ENCODE peak calls at places on chromosome 13, in six cellular contexts. U is IMR-90, Y is HepG2, N is SK-N-SH, B is K562, X is H1. M is an unnamed sample.

GRCh38 chr13:106139407-106139806 is 396.1 kb downstream of the EFNB2 start:
- DNase-seq in B (no peak), N (no peak), Y (no peak), U (peak; percentile 38), X (no peak), M (no peak)

GRCh38 chr13:60020288-60020687 is 143.4 kb downstream of the DIAPH3 start:
- DNase-seq in U (no peak), B (no peak), X (no peak), N (no peak), Y (no peak), M (no peak)

GRCh38 chr13:22801402-22802003 is 379.3 kb upstream of the SGCG start:
- DNase-seq in Y (peak; percentile 23), N (no peak), B (no peak), U (peak; percentile 5), X (no peak), M (peak; percentile 18)

GRCh38 chr13:55999709-56000108 is 1141.0 kb upstream of the PRR20A start:
- DNase-seq in N (no peak), B (no peak), Y (no peak), X (no peak), U (no peak), M (no peak)

GRCh38 chr13:110886475-110887241 is 28.2 kb downstream of the ANKRD10 start:
- DNase-seq in B (no peak), X (peak; percentile 55), U (no peak), N (no peak), Y (no peak), M (no peak)

GRCh38 chr13:24085662-24086061 is 74.9 kb upstream of the SPATA13 start:
- DNase-seq in X (no peak), B (no peak), Y (peak; percentile 23), U (no peak), N (no peak), M (no peak)

GRCh38 chr13:102597029-102598015 is 536 bp downstream of the TPP2 start:
- DNase-seq in X (no peak), Y (no peak), U (peak; percentile 52), B (peak; percentile 36), N (peak; percentile 64), M (peak; percentile 1)

GRCh38 chr13:45167611-45168554 is 33.0 kb downstream of the KCTD4 start:
- DNase-seq in X (no peak), B (no peak), Y (no peak), U (no peak), N (no peak), M (peak; percentile 63)

GRCh38 chr13:101018720-101019119 is 344.1 kb upstream of the TMTC4 start:
- DNase-seq in N (no peak), U (peak; percentile 71), B (no peak), X (no peak), Y (no peak), M (no peak)

GRCh38 chr13:29523199-29523931 is 72.1 kb downstream of the SLC7A1 start:
- DNase-seq in Y (no peak), N (no peak), U (no peak), X (no peak), B (no peak), M (no peak)

GRCh38 chr13:20049558-20050473 is 91.3 kb downstream of the ZMYM2 start:
- DNase-seq in X (no peak), N (no peak), B (no peak), Y (peak; percentile 9), U (no peak), M (no peak)

GRCh38 chr13:36543671-36544070 is 111.4 kb downstream of the CCNA1 start:
- DNase-seq in B (no peak), Y (no peak), N (no peak), U (no peak), X (no peak), M (no peak)

GRCh38 chr13:94416454-94417080 is 62.9 kb downstream of the DCT start:
- DNase-seq in U (peak; percentile 24), B (no peak), N (peak; percentile 24), X (peak; percentile 56), Y (peak; percentile 67), M (peak; percentile 32)
- TF ChIP-seq CTCF in U (peak; percentile 40), B (peak; percentile 50), N (peak; percentile 56), X (peak; percentile 79), Y (peak; percentile 87), M (no peak)

GRCh38 chr13:39998166-39998565 is 342.7 kb downstream of the COG6 start:
- DNase-seq in N (no peak), Y (no peak), U (no peak), B (no peak), X (no peak), M (no peak)
- TF ChIP-seq RFX5 in N (no peak), Y (no peak), U (no peak), B (no peak), X (no peak), M (no peak)

GRCh38 chr13:83773961-83774360 is 108.3 kb downstream of the SLITRK1 start:
- DNase-seq in N (no peak), U (peak; percentile 17), Y (no peak), X (no peak), B (no peak), M (no peak)
- TF ChIP-seq USF2 in N (no peak), U (no peak), Y (no peak), X (no peak), B (no peak), M (no peak)

GRCh38 chr13:99766641-99767045 is 204.9 kb downstream of the ZIC5 start:
- DNase-seq in B (no peak), Y (peak; percentile 6), N (no peak), U (no peak), X (peak; percentile 63), M (no peak)
- TF ChIP-seq CTCF in B (no peak), Y (peak; percentile 65), N (no peak), U (no peak), X (peak; percentile 64), M (no peak)

DNA sequence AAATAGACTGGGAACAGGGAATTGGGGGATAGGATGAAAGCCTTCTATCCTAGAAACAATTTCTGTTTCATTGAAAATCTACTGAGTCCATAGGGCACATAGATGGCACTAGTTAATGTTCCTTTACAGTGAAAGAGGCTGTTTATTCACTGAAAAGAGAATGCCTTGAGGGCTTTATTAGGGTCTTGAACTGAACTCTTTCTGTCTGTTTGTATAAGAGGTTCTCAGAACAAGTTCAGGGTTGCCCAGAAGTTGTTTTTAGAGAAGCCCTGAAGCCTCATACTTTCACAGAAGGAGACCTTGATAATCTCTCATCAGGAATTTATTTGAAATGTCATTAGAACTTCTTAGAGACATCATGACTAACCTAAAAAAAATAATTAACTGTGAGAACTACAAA is 43.9 kb downstream of the ENOX1 start:
- DNase-seq in X (no peak), N (no peak), B (no peak), U (no peak), Y (no peak), M (no peak)
- TF ChIP-seq RFX5 in X (no peak), N (no peak), B (no peak), U (no peak), Y (no peak), M (no peak)

GRCh38 chr13:50080158-50080855 is 65.1 kb downstream of the KCNRG start:
- DNase-seq in X (no peak), N (peak; percentile 12), B (peak; percentile 22), Y (peak; percentile 23), U (peak; percentile 52), M (peak; percentile 37)
- TF ChIP-seq USF2 in X (no peak), N (no peak), B (no peak), Y (no peak), U (no peak), M (no peak)

DNA sequence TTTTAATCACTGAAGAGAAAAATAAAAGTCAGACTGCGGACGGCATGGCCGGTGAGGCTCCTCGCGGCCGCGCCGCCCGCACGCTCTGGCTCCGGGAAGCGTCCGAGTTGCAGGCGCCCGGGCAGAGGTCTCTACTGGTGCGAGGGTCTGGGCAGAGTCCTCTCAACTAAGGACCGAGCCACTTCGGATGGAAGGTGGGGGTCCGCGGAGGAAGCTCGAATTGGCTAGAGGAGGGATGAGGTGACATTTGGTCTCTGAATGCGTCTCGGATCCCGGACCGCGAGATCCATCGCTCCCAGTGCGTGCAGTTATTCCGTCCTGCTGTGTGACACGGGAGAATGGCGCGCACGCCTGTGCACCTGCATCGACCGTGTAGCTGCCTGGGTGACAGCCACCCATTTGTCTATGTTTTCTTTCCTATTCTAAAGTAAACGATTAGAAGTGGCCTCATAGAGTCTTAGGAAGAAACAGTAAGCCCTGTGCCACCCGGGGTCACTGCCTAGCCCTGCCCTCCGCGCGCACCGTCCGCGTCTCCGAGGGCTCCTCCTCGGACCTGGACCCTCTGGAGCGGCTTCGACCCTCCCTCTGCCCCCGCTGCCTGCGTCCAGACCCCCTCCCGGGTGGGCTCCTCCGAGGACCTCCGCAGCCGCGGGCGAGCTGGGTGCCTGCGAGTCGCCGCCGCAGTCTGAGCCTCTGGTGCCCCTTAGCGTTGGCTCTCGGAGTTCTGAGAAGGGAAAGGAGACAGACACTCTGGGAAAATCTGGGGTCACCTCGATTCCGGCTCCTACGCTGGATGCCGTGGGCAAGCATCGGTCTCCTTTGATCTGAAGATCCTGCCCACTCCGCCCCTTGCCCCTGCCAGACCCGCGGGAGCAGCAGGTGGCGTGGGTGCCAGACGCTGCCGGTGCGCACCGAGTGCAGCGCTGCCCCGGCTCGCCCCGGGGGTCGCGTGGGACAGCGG is 347.4 kb downstream of the LIG4 start:
- DNase-seq in Y (no peak), U (peak; percentile 57), N (peak; percentile 87), X (peak; percentile 81), B (peak; percentile 73), M (no peak)
- TF ChIP-seq CTCF in Y (peak; percentile 40), U (peak; percentile 76), N (peak; percentile 83), X (peak; percentile 67), B (no peak), M (peak; percentile 27)

DNA sequence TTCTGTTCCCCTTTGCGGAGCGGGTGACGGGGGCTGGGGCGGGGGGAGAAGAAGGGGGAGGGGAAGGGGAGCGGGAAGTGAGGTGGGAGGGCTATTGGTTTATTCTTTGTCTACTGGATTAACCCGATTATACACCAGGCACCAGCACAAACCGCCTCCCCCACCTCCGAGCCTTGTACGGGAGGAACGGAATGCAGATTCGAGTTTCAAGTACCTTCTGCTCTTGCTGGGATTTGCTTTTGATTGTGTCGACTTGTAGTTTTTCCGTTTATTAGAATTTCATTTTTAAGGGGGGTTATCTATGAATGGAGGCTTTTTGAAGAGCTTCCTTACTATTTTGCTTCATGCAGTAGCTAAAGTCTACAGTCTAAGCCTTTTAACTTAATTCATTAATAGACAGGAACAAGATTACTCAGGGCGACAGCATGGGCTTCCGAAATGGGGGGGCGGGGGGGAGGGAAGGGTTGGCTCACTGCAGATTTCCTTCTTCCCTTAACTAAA is 895 bp upstream of the SPRY2 start:
- DNase-seq in X (no peak), U (peak; percentile 43), N (peak; percentile 80), B (no peak), Y (peak; percentile 49), M (no peak)
- TF ChIP-seq RFX5 in X (no peak), U (no peak), N (no peak), B (no peak), Y (no peak), M (no peak)

DNA sequence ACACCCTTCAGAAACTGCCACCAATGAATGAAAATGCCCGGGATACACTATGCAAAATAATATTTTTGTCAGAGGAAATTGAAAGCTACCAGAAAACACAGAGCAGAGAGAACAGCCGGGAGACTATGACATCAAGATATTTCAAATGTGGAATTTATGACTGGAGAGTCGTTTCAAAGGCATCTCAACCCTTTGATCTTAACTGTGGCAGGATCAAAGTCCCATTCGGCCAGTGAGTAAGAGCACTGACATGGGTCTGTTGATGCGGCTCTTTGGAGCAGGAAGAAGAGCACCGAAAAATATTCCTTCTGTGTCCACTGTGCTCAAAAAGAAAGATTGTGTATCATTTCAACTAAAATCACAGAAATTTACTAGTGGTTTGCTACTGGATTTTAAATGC is 201.9 kb downstream of the RFC3 start:
- DNase-seq in N (no peak), Y (peak; percentile 99), U (no peak), X (no peak), B (no peak), M (peak; percentile 71)
- TF ChIP-seq USF2 in N (no peak), Y (no peak), U (no peak), X (no peak), B (no peak), M (no peak)